ENCODE peak calls at places on chromosomes 16 and 17, in five cellular contexts. One of them, this sample, is unnamed.

GRCh38 chr17:35082073-35082657 is 18.7 kb upstream of the RFFL start:
- DNase-seq in esophagus muscularis mucosa: no peak
- DNase-seq in prostate gland: no peak
- DNase-seq in K562: no peak
- DNase-seq in stomach: no peak
- DNase-seq in this sample: no peak

GRCh38 chr16:70746708-70747424 is 54.1 kb downstream of the VAC14 start:
- DNase-seq in esophagus muscularis mucosa: peak; percentile 96
- DNase-seq in prostate gland: peak; percentile 91
- DNase-seq in K562: peak; percentile 88
- DNase-seq in stomach: peak; percentile 85
- DNase-seq in this sample: peak; percentile 92

GRCh38 chr17:36133629-36134259 is 30.1 kb downstream of the CCL4 start:
- DNase-seq in esophagus muscularis mucosa: no peak
- DNase-seq in prostate gland: no peak
- DNase-seq in K562: no peak
- DNase-seq in stomach: no peak
- DNase-seq in this sample: no peak

GRCh38 chr16:55502801-55503366 is 6.0 kb upstream of the LPCAT2 start:
- DNase-seq in esophagus muscularis mucosa: peak; percentile 95
- DNase-seq in prostate gland: peak; percentile 50
- DNase-seq in K562: peak; percentile 3
- DNase-seq in stomach: peak; percentile 97
- DNase-seq in this sample: peak; percentile 95

GRCh38 chr16:92431-93339 is 14.7 kb downstream of the MPG start:
- DNase-seq in esophagus muscularis mucosa: no peak
- DNase-seq in prostate gland: no peak
- DNase-seq in K562: no peak
- DNase-seq in stomach: no peak
- DNase-seq in this sample: no peak

GRCh38 chr16:31181102-31181830 is 1.3 kb downstream of the FUS start:
- DNase-seq in esophagus muscularis mucosa: no peak
- DNase-seq in prostate gland: no peak
- DNase-seq in K562: peak; percentile 55
- DNase-seq in stomach: peak; percentile 28
- DNase-seq in this sample: peak; percentile 70

GRCh38 chr17:74213897-74214386 is 571 bp downstream of the TTYH2 start:
- DNase-seq in esophagus muscularis mucosa: no peak
- DNase-seq in prostate gland: no peak
- DNase-seq in K562: no peak
- DNase-seq in stomach: no peak
- DNase-seq in this sample: peak; percentile 80

GRCh38 chr17:8041249-8041928 is 2.5 kb downstream of the ALOX15B start:
- DNase-seq in esophagus muscularis mucosa: no peak
- DNase-seq in prostate gland: no peak
- DNase-seq in K562: peak; percentile 38
- DNase-seq in stomach: peak; percentile 58
- DNase-seq in this sample: no peak

GRCh38 chr17:51322390-51323029 is 62.2 kb downstream of the UTP18 start:
- DNase-seq in esophagus muscularis mucosa: no peak
- DNase-seq in prostate gland: no peak
- DNase-seq in K562: peak; percentile 39
- DNase-seq in stomach: no peak
- DNase-seq in this sample: no peak

GRCh38 chr17:44198721-44199552 is 747 bp downstream of the ATXN7L3 start:
- DNase-seq in esophagus muscularis mucosa: no peak
- DNase-seq in prostate gland: peak; percentile 49
- DNase-seq in K562: peak; percentile 95
- DNase-seq in stomach: peak; percentile 68
- DNase-seq in this sample: peak; percentile 81

GRCh38 chr17:6347776-6348175 is 87.1 kb downstream of the AIPL1 start:
- DNase-seq in esophagus muscularis mucosa: peak; percentile 88
- DNase-seq in prostate gland: no peak
- DNase-seq in K562: no peak
- DNase-seq in stomach: no peak
- DNase-seq in this sample: no peak

GRCh38 chr17:3666516-3666915 is 1.9 kb downstream of the TAX1BP3 start:
- DNase-seq in esophagus muscularis mucosa: no peak
- DNase-seq in prostate gland: peak; percentile 37
- DNase-seq in K562: no peak
- DNase-seq in stomach: no peak
- DNase-seq in this sample: no peak

GRCh38 chr16:75059411-75059810 is 57.2 kb downstream of the LDHD start:
- DNase-seq in esophagus muscularis mucosa: no peak
- DNase-seq in prostate gland: no peak
- DNase-seq in K562: no peak
- DNase-seq in stomach: no peak
- DNase-seq in this sample: no peak
- H3K4me1 ChIP-seq in esophagus muscularis mucosa: peaks cover 59% of the 10 kb centered on the region
- H3K4me1 ChIP-seq in prostate gland: peaks cover 4% of the 10 kb centered on the region
- H3K4me1 ChIP-seq in K562: peaks cover 62% of the 10 kb centered on the region
- H3K4me1 ChIP-seq in stomach: peaks cover 77% of the 10 kb centered on the region
- H3K4me1 ChIP-seq in this sample: peaks cover 55% of the 10 kb centered on the region

GRCh38 chr17:77083547-77083946 is 57.2 kb upstream of the SEC14L1 start:
- DNase-seq in esophagus muscularis mucosa: no peak
- DNase-seq in prostate gland: no peak
- DNase-seq in K562: no peak
- DNase-seq in stomach: no peak
- DNase-seq in this sample: no peak
- TF ChIP-seq POLR2AphosphoS5 in esophagus muscularis mucosa: no peak
- TF ChIP-seq POLR2AphosphoS5 in prostate gland: no peak
- TF ChIP-seq POLR2AphosphoS5 in K562: no peak
- TF ChIP-seq POLR2AphosphoS5 in stomach: no peak
- TF ChIP-seq POLR2AphosphoS5 in this sample: no peak

GRCh38 chr17:41666708-41667279 is 21.9 kb upstream of the EIF1 start:
- DNase-seq in esophagus muscularis mucosa: peak; percentile 96
- DNase-seq in prostate gland: peak; percentile 67
- DNase-seq in K562: peak; percentile 89
- DNase-seq in stomach: peak; percentile 88
- DNase-seq in this sample: peak; percentile 92
- H3K27ac ChIP-seq in esophagus muscularis mucosa: peak overlapping the region; percentile 86
- H3K27ac ChIP-seq in prostate gland: peak overlapping the region; percentile 81
- H3K27ac ChIP-seq in K562: peak overlapping the region; percentile 81
- H3K27ac ChIP-seq in stomach: peak overlapping the region; percentile 82
- H3K27ac ChIP-seq in this sample: peak overlapping the region; percentile 92

GRCh38 chr16:72879846-72880245 is 168.1 kb downstream of the ZFHX3 start:
- DNase-seq in esophagus muscularis mucosa: no peak
- DNase-seq in prostate gland: no peak
- DNase-seq in K562: no peak
- DNase-seq in stomach: no peak
- DNase-seq in this sample: no peak

GRCh38 chr16:72876221-72876620 is 171.7 kb downstream of the ZFHX3 start:
- DNase-seq in esophagus muscularis mucosa: no peak
- DNase-seq in prostate gland: no peak
- DNase-seq in K562: no peak
- DNase-seq in stomach: peak; percentile 32
- DNase-seq in this sample: peak; percentile 86

GRCh38 chr16:72876981-72877373 is 171.0 kb downstream of the ZFHX3 start:
- DNase-seq in esophagus muscularis mucosa: no peak
- DNase-seq in prostate gland: no peak
- DNase-seq in K562: no peak
- DNase-seq in stomach: no peak
- DNase-seq in this sample: no peak

GRCh38 chr16:72877374-72878028 is 170.4 kb downstream of the ZFHX3 start:
- DNase-seq in esophagus muscularis mucosa: no peak
- DNase-seq in prostate gland: no peak
- DNase-seq in K562: no peak
- DNase-seq in stomach: no peak
- DNase-seq in this sample: no peak

GRCh38 chr16:72878301-72879269 is 169.3 kb downstream of the ZFHX3 start:
- DNase-seq in esophagus muscularis mucosa: no peak
- DNase-seq in prostate gland: no peak
- DNase-seq in K562: no peak
- DNase-seq in stomach: no peak
- DNase-seq in this sample: no peak
- H3K4me1 ChIP-seq in esophagus muscularis mucosa: peaks cover 18% of the 10 kb centered on the region
- H3K4me1 ChIP-seq in prostate gland: peaks cover 9% of the 10 kb centered on the region
- H3K4me1 ChIP-seq in K562: no peaks in the 10 kb centered on the region
- H3K4me1 ChIP-seq in stomach: peaks cover 29% of the 10 kb centered on the region
- H3K4me1 ChIP-seq in this sample: no peaks in the 10 kb centered on the region

GRCh38 chr17:48541574-48542113 is 3.3 kb downstream of the HOXB2 start:
- DNase-seq in esophagus muscularis mucosa: no peak
- DNase-seq in prostate gland: no peak
- DNase-seq in K562: peak; percentile 75
- DNase-seq in stomach: no peak
- DNase-seq in this sample: peak; percentile 94
- TF ChIP-seq POLR2AphosphoS5 in esophagus muscularis mucosa: peak; percentile 82
- TF ChIP-seq POLR2AphosphoS5 in prostate gland: no peak
- TF ChIP-seq POLR2AphosphoS5 in K562: peak; percentile 70
- TF ChIP-seq POLR2AphosphoS5 in stomach: peak; percentile 37
- TF ChIP-seq POLR2AphosphoS5 in this sample: peak; percentile 76

GRCh38 chr16:8713635-8714097 is 39.2 kb downstream of the ABAT start:
- DNase-seq in esophagus muscularis mucosa: no peak
- DNase-seq in prostate gland: no peak
- DNase-seq in K562: no peak
- DNase-seq in stomach: no peak
- DNase-seq in this sample: no peak
- H3K27ac ChIP-seq in esophagus muscularis mucosa: no peak overlapping the region
- H3K27ac ChIP-seq in prostate gland: no peak overlapping the region
- H3K27ac ChIP-seq in K562: no peak overlapping the region
- H3K27ac ChIP-seq in stomach: no peak overlapping the region
- H3K27ac ChIP-seq in this sample: no peak overlapping the region

DNA sequence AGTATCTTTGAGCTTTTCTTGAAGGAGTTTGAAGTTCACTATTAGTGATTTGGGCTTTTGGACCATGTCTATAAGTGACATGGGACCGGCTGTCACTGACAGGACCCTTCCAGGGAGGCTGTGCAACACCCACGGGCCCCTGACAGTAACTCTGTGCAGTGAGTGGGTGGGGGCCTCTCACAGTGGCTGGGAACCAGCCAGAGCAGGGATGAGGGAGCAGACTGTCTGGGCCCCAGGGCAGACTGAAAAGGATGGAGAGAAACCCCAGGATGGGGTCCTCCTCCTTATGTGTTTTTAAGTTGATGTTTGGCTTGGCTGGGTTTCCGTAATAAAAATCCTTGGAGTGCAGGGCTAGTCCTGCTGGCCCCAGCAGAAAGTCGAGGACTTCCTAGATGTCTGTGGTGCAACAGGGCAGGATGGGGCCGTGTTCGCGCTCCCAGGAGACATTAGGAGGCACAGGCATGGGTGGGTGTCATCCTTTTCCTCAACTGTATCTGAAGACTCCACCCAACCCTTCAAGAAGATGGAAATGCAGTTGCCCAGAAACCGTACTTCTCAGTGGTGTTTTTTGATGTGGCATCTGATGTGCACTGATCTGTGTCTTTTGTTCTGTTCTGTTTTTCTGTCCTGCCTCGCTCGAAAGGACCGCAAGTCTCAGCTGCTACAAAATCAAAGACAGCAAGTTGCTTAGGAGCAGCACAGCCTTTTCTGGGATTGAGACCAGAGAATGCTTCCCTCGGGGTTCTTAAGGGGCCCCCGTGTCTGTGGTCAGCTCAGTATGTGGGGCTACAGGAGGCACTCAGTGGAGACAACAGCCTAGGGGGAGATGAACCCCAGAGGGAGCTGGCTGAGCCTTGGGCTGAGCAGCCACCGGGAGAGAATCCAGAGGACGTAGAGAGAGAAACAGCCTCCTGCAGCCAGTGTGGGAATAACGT is 24.2 kb downstream of the PLD6 start:
- DNase-seq in esophagus muscularis mucosa: no peak
- DNase-seq in prostate gland: no peak
- DNase-seq in K562: no peak
- DNase-seq in stomach: no peak
- DNase-seq in this sample: no peak
- H3K4me1 ChIP-seq in esophagus muscularis mucosa: peaks cover 18% of the 10 kb centered on the region
- H3K4me1 ChIP-seq in prostate gland: no peaks in the 10 kb centered on the region
- H3K4me1 ChIP-seq in K562: no peaks in the 10 kb centered on the region
- H3K4me1 ChIP-seq in stomach: peaks cover 35% of the 10 kb centered on the region
- H3K4me1 ChIP-seq in this sample: peaks cover 6% of the 10 kb centered on the region

GRCh38 chr17:76491271-76492184 is 9.7 kb downstream of the RHBDF2 start:
- DNase-seq in esophagus muscularis mucosa: no peak
- DNase-seq in prostate gland: no peak
- DNase-seq in K562: peak; percentile 50
- DNase-seq in stomach: no peak
- DNase-seq in this sample: no peak

GRCh38 chr17:76495663-76496400 is 5.4 kb downstream of the RHBDF2 start:
- DNase-seq in esophagus muscularis mucosa: no peak
- DNase-seq in prostate gland: no peak
- DNase-seq in K562: no peak
- DNase-seq in stomach: no peak
- DNase-seq in this sample: no peak

GRCh38 chr17:76492250-76492988 is 8.8 kb downstream of the RHBDF2 start:
- DNase-seq in esophagus muscularis mucosa: no peak
- DNase-seq in prostate gland: no peak
- DNase-seq in K562: no peak
- DNase-seq in stomach: no peak
- DNase-seq in this sample: no peak

GRCh38 chr17:76492989-76493501 is 8.2 kb downstream of the RHBDF2 start:
- DNase-seq in esophagus muscularis mucosa: no peak
- DNase-seq in prostate gland: no peak
- DNase-seq in K562: no peak
- DNase-seq in stomach: peak; percentile 68
- DNase-seq in this sample: peak; percentile 87

DNA sequence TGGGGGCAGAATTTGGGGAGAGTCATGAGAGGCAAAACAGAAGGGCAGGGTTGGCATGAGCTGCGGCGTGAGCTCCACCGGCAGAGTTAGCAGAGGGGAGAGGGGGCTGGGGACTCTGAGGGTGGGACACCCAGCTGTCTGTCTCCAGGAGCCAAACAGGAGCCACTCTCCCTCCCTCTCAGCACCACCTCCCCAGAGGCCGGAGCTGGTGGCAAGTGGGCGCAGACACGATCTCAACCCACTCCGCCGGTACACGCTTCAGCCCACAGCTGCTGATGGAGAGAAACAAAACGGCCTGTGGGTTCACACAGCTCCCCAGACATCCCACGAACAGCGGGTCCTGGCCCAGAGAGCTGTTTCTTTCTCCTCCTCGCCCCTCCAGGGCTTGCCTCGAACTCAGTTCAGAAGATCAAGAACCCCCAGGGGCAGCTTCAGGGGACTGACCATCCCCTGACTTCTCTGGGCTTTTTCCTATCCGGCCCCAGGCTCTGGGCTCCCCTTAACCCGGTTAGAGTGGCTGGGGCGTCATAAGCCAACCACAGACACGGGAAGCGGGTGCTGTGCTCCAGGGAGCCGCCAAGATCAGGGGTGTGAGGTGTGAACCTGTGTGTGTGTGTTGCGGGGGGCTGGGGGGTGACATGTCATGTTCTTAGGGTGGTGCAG is 7.6 kb downstream of the RHBDF2 start:
- DNase-seq in esophagus muscularis mucosa: no peak
- DNase-seq in prostate gland: no peak
- DNase-seq in K562: no peak
- DNase-seq in stomach: peak; percentile 39
- DNase-seq in this sample: no peak
- TF ChIP-seq POLR2AphosphoS5 in esophagus muscularis mucosa: no peak
- TF ChIP-seq POLR2AphosphoS5 in prostate gland: no peak
- TF ChIP-seq POLR2AphosphoS5 in K562: no peak
- TF ChIP-seq POLR2AphosphoS5 in stomach: no peak
- TF ChIP-seq POLR2AphosphoS5 in this sample: no peak

GRCh38 chr16:88977028-88977844 is at the start of gene CBFA2T3:
- DNase-seq in esophagus muscularis mucosa: peak; percentile 94
- DNase-seq in prostate gland: no peak
- DNase-seq in K562: peak; percentile 93
- DNase-seq in stomach: peak; percentile 56
- DNase-seq in this sample: peak; percentile 90
- H3K27ac ChIP-seq in esophagus muscularis mucosa: no peak within 1 kb of the TSS
- H3K27ac ChIP-seq in prostate gland: no peak within 1 kb of the TSS
- H3K27ac ChIP-seq in K562: peak within 1 kb of the TSS; percentile 98
- H3K27ac ChIP-seq in stomach: no peak within 1 kb of the TSS
- H3K27ac ChIP-seq in this sample: no peak within 1 kb of the TSS

This sample was measured in sigmoid colon.